ENCODE peak calls at places on chromosomes 4 and X, in eight cellular contexts. Q is OCI-LY7, J is breast epithelium, O is pancreas, E is cardiac fibroblast, R is HCT116, H is choroid plexus epithelial cell, F is GM12865. V is an unnamed sample.

GRCh38 chrX:31092970-31093638 is 21.3 kb upstream of the FTHL17 start:
- DNase-seq in J (no peak), H (no peak), F (peak; percentile 47), E (no peak), O (no peak), R (no peak), Q (no peak), V (no peak)

GRCh38 chrX:24982306-24982965 is 33.3 kb downstream of the ARX start:
- DNase-seq in R (no peak), F (no peak), J (no peak), E (peak; percentile 16), O (no peak), H (no peak), Q (no peak), V (no peak)

GRCh38 chr4:187608001-187608421 is 387.6 kb upstream of the ZFP42 start:
- DNase-seq in F (no peak), O (no peak), E (peak; percentile 70), Q (no peak), H (peak; percentile 55), J (no peak), R (no peak), V (no peak)

GRCh38 chr4:143514432-143514831 is 930 bp downstream of the SMARCA5 start:
- DNase-seq in E (peak; percentile 52), O (peak; percentile 36), J (peak; percentile 32), R (no peak), H (peak; percentile 61), Q (peak; percentile 28), F (peak; percentile 33), V (no peak)

GRCh38 chr4:1990348-1990645 is 18.5 kb downstream of the NELFA start:
- DNase-seq in O (no peak), R (no peak), Q (no peak), J (peak; percentile 13), F (no peak), H (no peak), E (no peak), V (no peak)

GRCh38 chr4:67892253-67892652 is 8.5 kb upstream of the TMPRSS11D start:
- DNase-seq in E (no peak), O (no peak), R (no peak), Q (no peak), H (no peak), F (no peak), J (no peak), V (no peak)

GRCh38 chr4:127844605-127845116 is 36.0 kb upstream of the PLK4 start:
- DNase-seq in H (no peak), R (no peak), Q (no peak), F (no peak), E (no peak), J (no peak), O (no peak), V (no peak)

GRCh38 chrX:68354869-68355628 is 78.2 kb downstream of the OPHN1 start:
- DNase-seq in J (no peak), Q (no peak), O (no peak), E (peak; percentile 12), H (no peak), R (no peak), F (no peak), V (no peak)

GRCh38 chr4:184851200-184851541 is 25.4 kb upstream of the ACSL1 start:
- DNase-seq in E (peak; percentile 62), O (no peak), J (no peak), Q (peak; percentile 77), R (no peak), H (peak; percentile 67), F (peak; percentile 90), V (no peak)

GRCh38 chr4:128512767-128513322 is 225.2 kb upstream of the PGRMC2 start:
- DNase-seq in J (no peak), Q (no peak), R (no peak), E (no peak), H (peak; percentile 64), F (no peak), O (no peak), V (no peak)

GRCh38 chrX:35351212-35351611 is 408.6 kb downstream of the FAM47B start:
- DNase-seq in O (no peak), E (no peak), F (no peak), H (peak; percentile 23), Q (no peak), R (no peak), J (no peak), V (no peak)

GRCh38 chr4:151242305-151242704 is 34.7 kb upstream of the PRSS48 start:
- DNase-seq in O (no peak), E (no peak), F (no peak), J (no peak), Q (no peak), R (no peak), H (no peak), V (no peak)

GRCh38 chr4:151233600-151233999 is 43.4 kb upstream of the PRSS48 start:
- DNase-seq in O (no peak), E (no peak), H (no peak), R (no peak), J (no peak), F (no peak), Q (no peak), V (no peak)

GRCh38 chr4:151236036-151236435 is 40.9 kb upstream of the PRSS48 start:
- DNase-seq in O (no peak), H (no peak), Q (no peak), J (no peak), R (no peak), E (no peak), F (no peak), V (no peak)

GRCh38 chr4:151239608-151240007 is 37.4 kb upstream of the PRSS48 start:
- DNase-seq in J (no peak), Q (no peak), F (no peak), O (no peak), H (no peak), E (no peak), R (no peak), V (no peak)

GRCh38 chr4:151238477-151238876 is 38.5 kb upstream of the PRSS48 start:
- DNase-seq in F (no peak), J (no peak), H (peak; percentile 72), R (no peak), O (no peak), Q (no peak), E (peak; percentile 50), V (no peak)
- TF ChIP-seq CTCF in F (no peak), J (no peak), H (peak; percentile 36), R (no peak), O (no peak), Q (no peak), E (no peak), V (peak; percentile 19)

DNA sequence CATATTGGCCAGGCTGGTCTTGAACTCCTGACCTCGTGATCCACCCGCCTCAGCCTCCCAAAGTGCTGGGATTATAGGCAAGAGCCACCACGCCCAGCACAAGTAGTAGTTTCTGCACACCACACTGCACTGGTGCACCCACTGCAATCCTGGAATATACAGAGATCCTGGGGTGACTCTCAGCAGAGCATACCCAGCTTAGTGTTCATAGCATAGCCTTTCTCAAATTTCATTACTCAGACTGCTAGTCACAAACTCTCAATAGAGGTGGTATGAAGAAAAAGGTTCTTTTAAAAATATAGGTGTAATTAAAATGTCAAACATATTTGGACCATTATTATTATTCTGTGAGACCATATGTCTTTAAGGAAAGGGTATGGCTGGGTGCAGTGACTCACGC is 6.2 kb upstream of the ARHGAP10 start:
- DNase-seq in J (no peak), H (no peak), E (no peak), O (no peak), R (no peak), F (no peak), Q (no peak), V (no peak)
- H3K4me3 ChIP-seq in J (no peak overlapping the region), H (no peak overlapping the region), E (no peak overlapping the region), O (no peak overlapping the region), R (no peak overlapping the region), F (no peak overlapping the region), Q (no peak overlapping the region), V (no peak overlapping the region)

GRCh38 chr4:23897564-23898109 is 7.8 kb upstream of the PPARGC1A start:
- DNase-seq in E (no peak), J (no peak), R (no peak), Q (no peak), F (no peak), H (no peak), O (no peak), V (no peak)
- TF ChIP-seq CTCF in E (no peak), J (no peak), R (no peak), Q (no peak), F (no peak), H (no peak), O (no peak), V (no peak)

GRCh38 chr4:53362093-53362492 is 3.8 kb downstream of the SCFD2 start:
- DNase-seq in O (no peak), E (no peak), Q (no peak), J (no peak), H (no peak), R (no peak), F (no peak), V (no peak)

GRCh38 chr4:53365121-53365485 is 758 bp downstream of the SCFD2 start:
- DNase-seq in Q (peak; percentile 51), F (peak; percentile 51), H (peak; percentile 20), R (no peak), J (no peak), E (peak; percentile 28), O (peak; percentile 20), V (no peak)

GRCh38 chr4:53365486-53366300 is at the start of gene SCFD2:
- DNase-seq in R (peak; percentile 93), H (peak; percentile 98), J (peak; percentile 97), Q (peak; percentile 96), F (peak; percentile 97), E (peak; percentile 98), O (peak; percentile 96), V (peak; percentile 93)

GRCh38 chr4:53366301-53366716 is 448 bp upstream of the SCFD2 start:
- DNase-seq in J (no peak), Q (no peak), E (no peak), O (no peak), H (no peak), R (no peak), F (peak; percentile 16), V (no peak)

DNA sequence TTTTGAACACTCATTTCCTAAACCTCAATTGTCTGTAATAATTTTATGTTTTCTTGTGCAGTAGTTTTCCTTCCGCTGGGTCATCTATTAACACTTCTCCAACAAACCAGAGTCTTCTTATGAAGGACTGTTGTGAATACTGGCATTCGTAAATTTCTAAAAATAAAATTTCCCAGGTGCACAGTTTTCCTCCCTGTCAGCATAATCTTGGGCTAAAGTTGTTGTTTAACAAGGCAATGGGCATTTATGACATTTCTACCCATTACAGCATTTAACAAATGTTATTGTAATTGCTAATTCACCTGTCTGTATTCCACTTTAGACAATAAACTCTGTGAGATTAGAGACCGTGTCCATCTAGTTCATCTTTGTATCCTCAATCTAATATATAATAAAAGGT is 1.2 kb downstream of the SCFD2 start:
- DNase-seq in E (no peak), J (no peak), R (no peak), O (no peak), H (no peak), Q (no peak), F (no peak), V (no peak)
- H3K4me3 ChIP-seq in E (peak overlapping the region; percentile 95), J (peak overlapping the region; percentile 65), R (peak overlapping the region; percentile 96), O (peak overlapping the region; percentile 99), H (peak overlapping the region; percentile 93), Q (peak overlapping the region; percentile 98), F (peak overlapping the region; percentile 69), V (peak overlapping the region; percentile 99)